ENCODE peak calls at places on chromosomes 13 and 19, in nine cellular contexts. A, C, Y, H, X, E, R, S and O are unnamed samples.

GRCh38 chr13:36258831-36259230 is 38.8 kb downstream of the CCDC169 start:
- DNase-seq in A (no peak), C (no peak), Y (no peak), H (no peak), X (no peak), E (no peak), R (no peak), S (no peak), O (no peak)

GRCh38 chr13:37868691-37869505 is 674 bp downstream of the TRPC4 start:
- DNase-seq in A (no peak), C (no peak), Y (no peak), H (no peak), X (no peak), E (no peak), R (peak), S (no peak), O (no peak)

GRCh38 chr19:49017666-49018351 is 918 bp upstream of the LHB start:
- DNase-seq in A (no peak), C (peak), Y (peak), H (peak), X (peak), E (no peak), R (peak), S (peak), O (no peak)

GRCh38 chr13:27622102-27622820 is 569 bp downstream of the POLR1D start:
- DNase-seq in A (no peak), C (no peak), Y (no peak), H (no peak), X (no peak), E (no peak), R (peak), S (no peak), O (no peak)

GRCh38 chr19:13127051-13127450 is 9.0 kb downstream of the NACC1 start:
- DNase-seq in A (no peak), C (no peak), Y (no peak), H (no peak), X (no peak), E (no peak), R (no peak), S (no peak), O (no peak)

GRCh38 chr13:90414691-90415596 is 932.5 kb upstream of the MIR17HG start:
- DNase-seq in A (no peak), C (no peak), Y (no peak), H (no peak), X (no peak), E (no peak), R (peak), S (no peak), O (no peak)

GRCh38 chr19:38420935-38421334 is 5.1 kb downstream of the RASGRP4 start:
- DNase-seq in A (no peak), C (no peak), Y (no peak), H (no peak), X (no peak), E (no peak), R (no peak), S (no peak), O (no peak)

GRCh38 chr13:37349916-37350315 is 244.5 kb upstream of the CSNK1A1L start:
- DNase-seq in A (no peak), C (no peak), Y (no peak), H (no peak), X (no peak), E (no peak), R (no peak), S (no peak), O (no peak)

GRCh38 chr13:27007166-27007565 is 164.4 kb downstream of the USP12 start:
- DNase-seq in A (peak), C (no peak), Y (no peak), H (no peak), X (peak), E (no peak), R (no peak), S (no peak), O (peak)

GRCh38 chr13:62931901-62932883 is 1516.5 kb upstream of the PCDH20 start:
- DNase-seq in A (no peak), C (no peak), Y (no peak), H (no peak), X (no peak), E (no peak), R (peak), S (no peak), O (no peak)

GRCh38 chr19:29054886-29055675 is 157.9 kb downstream of the UQCRFS1 start:
- DNase-seq in A (no peak), C (no peak), Y (no peak), H (no peak), X (no peak), E (no peak), R (no peak), S (no peak), O (no peak)

GRCh38 chr19:43774103-43774939 is 6.5 kb downstream of the KCNN4 start:
- DNase-seq in A (no peak), C (no peak), Y (no peak), H (no peak), X (no peak), E (peak), R (peak), S (no peak), O (no peak)

GRCh38 chr19:18156841-18157464 is 4.0 kb downstream of the PIK3R2 start:
- DNase-seq in A (peak), C (no peak), Y (no peak), H (no peak), X (peak), E (peak), R (peak), S (no peak), O (peak)

GRCh38 chr19:49152218-49152550 is 3.0 kb downstream of the HRC start:
- DNase-seq in A (no peak), C (no peak), Y (no peak), H (no peak), X (no peak), E (no peak), R (no peak), S (no peak), O (no peak)

GRCh38 chr19:41219924-41220567 is 1.0 kb downstream of the AXL start:
- DNase-seq in A (no peak), C (no peak), Y (no peak), H (no peak), X (no peak), E (no peak), R (peak), S (no peak), O (no peak)

GRCh38 chr13:48896312-48896711 is 79.4 kb upstream of the FNDC3A start:
- DNase-seq in A (no peak), C (no peak), Y (no peak), H (no peak), X (no peak), E (no peak), R (no peak), S (no peak), O (no peak)

GRCh38 chr13:36029171-36029570 is 102.0 kb downstream of the DCLK1 start:
- DNase-seq in A (no peak), C (no peak), Y (no peak), H (no peak), X (no peak), E (no peak), R (no peak), S (no peak), O (no peak)

GRCh38 chr19:17393914-17394313 is at the start of gene CCDC194:
- DNase-seq in A (no peak), C (no peak), Y (no peak), H (no peak), X (no peak), E (no peak), R (no peak), S (no peak), O (no peak)

GRCh38 chr19:5559804-5560133 is 8.0 kb downstream of the TINCR start:
- DNase-seq in A (no peak), C (no peak), Y (no peak), H (no peak), X (no peak), E (no peak), R (no peak), S (no peak), O (no peak)

GRCh38 chr19:45593520-45593919 is 8.5 kb downstream of the GPR4 start:
- DNase-seq in A (no peak), C (no peak), Y (no peak), H (no peak), X (no peak), E (no peak), R (no peak), S (no peak), O (no peak)

GRCh38 chr19:51702103-51702753 is 9.1 kb downstream of the SPACA6 start:
- DNase-seq in A (no peak), C (peak), Y (peak), H (no peak), X (no peak), E (peak), R (peak), S (peak), O (peak)

GRCh38 chr19:17165715-17166114 is 49.4 kb upstream of the USE1 start:
- DNase-seq in A (no peak), C (no peak), Y (no peak), H (no peak), X (no peak), E (no peak), R (no peak), S (no peak), O (no peak)

GRCh38 chr19:13023666-13024065 is 28.4 kb downstream of the NFIX start:
- DNase-seq in A (peak), C (no peak), Y (no peak), H (no peak), X (peak), E (no peak), R (peak), S (no peak), O (no peak)

GRCh38 chr13:79483302-79483701 is 2.3 kb downstream of the NDFIP2 start:
- DNase-seq in A (no peak), C (no peak), Y (no peak), H (no peak), X (no peak), E (no peak), R (peak), S (no peak), O (no peak)

GRCh38 chr13:98482476-98483444 is 94.1 kb downstream of the STK24 start:
- DNase-seq in A (no peak), C (no peak), Y (no peak), H (no peak), X (no peak), E (peak), R (peak), S (no peak), O (no peak)

GRCh38 chr13:73138276-73138950 is 79.6 kb downstream of the KLF5 start:
- DNase-seq in A (no peak), C (peak), Y (no peak), H (no peak), X (no peak), E (peak), R (peak), S (no peak), O (no peak)

GRCh38 chr19:6677924-6678689 is 8.1 kb upstream of the TNFSF14 start:
- DNase-seq in A (no peak), C (no peak), Y (peak), H (peak), X (no peak), E (peak), R (peak), S (peak), O (no peak)

GRCh38 chr13:43767351-43767901 is 19.3 kb downstream of the ENOX1 start:
- DNase-seq in A (peak), C (no peak), Y (no peak), H (no peak), X (peak), E (no peak), R (peak), S (no peak), O (no peak)

GRCh38 chr13:75180805-75181455 is 301.0 kb downstream of the TBC1D4 start:
- DNase-seq in A (no peak), C (no peak), Y (no peak), H (no peak), X (no peak), E (no peak), R (peak), S (no peak), O (no peak)

GRCh38 chr19:19304186-19304975 is 15.9 kb downstream of the SUGP1 start:
- DNase-seq in A (no peak), C (no peak), Y (no peak), H (no peak), X (no peak), E (no peak), R (no peak), S (no peak), O (no peak)

GRCh38 chr13:50320297-50320862 is 305.1 kb downstream of the KCNRG start:
- DNase-seq in A (no peak), C (no peak), Y (no peak), H (no peak), X (no peak), E (no peak), R (peak), S (no peak), O (peak)

GRCh38 chr13:46062190-46062589 is 9.6 kb upstream of the ZC3H13 start:
- DNase-seq in A (no peak), C (no peak), Y (no peak), H (no peak), X (no peak), E (no peak), R (no peak), S (no peak), O (no peak)